ENCODE peak calls at places on chromosomes 6 and 20, in four cellular contexts. B, C, P and A are unnamed samples.

GRCh38 chr6:113246186-113246585 is 611.0 kb upstream of the MARCKS start:
- DNase-seq in B (peak; percentile 7), P (no peak), C (no peak), A (no peak)

GRCh38 chr6:167405778-167406532 is 81.1 kb downstream of the TTLL2 start:
- DNase-seq in B (no peak), C (no peak), P (no peak), A (no peak)

GRCh38 chr6:16413399-16413798 is 175.0 kb downstream of the GMPR start:
- DNase-seq in C (no peak), P (no peak), B (no peak), A (no peak)

GRCh38 chr6:1022719-1023118 is 289.2 kb upstream of the FOXQ1 start:
- DNase-seq in B (no peak), C (no peak), P (no peak), A (no peak)

GRCh38 chr20:32574296-32575226 is 10.6 kb downstream of the NOL4L start:
- DNase-seq in B (peak; percentile 71), P (peak; percentile 59), C (peak; percentile 91), A (peak; percentile 63)

GRCh38 chr6:140079328-140079727 is 704.9 kb upstream of the CITED2 start:
- DNase-seq in P (no peak), C (peak; percentile 90), B (peak; percentile 23), A (no peak)

GRCh38 chr20:47164076-47164634 is 192.3 kb downstream of the ZMYND8 start:
- DNase-seq in P (no peak), B (no peak), C (no peak), A (no peak)

GRCh38 chr6:84508981-84509380 is 255.4 kb downstream of the TBX18 start:
- DNase-seq in C (peak; percentile 74), P (no peak), B (peak; percentile 43), A (no peak)

GRCh38 chr6:156963712-156964700 is 186.8 kb downstream of the ARID1B start:
- DNase-seq in P (no peak), B (peak; percentile 61), C (peak; percentile 74), A (peak; percentile 73)

GRCh38 chr6:105560611-105561066 is 157.8 kb upstream of the PREP start:
- DNase-seq in P (no peak), B (peak; percentile 58), C (peak; percentile 26), A (peak; percentile 84)

GRCh38 chr6:43481075-43481474 is 3.7 kb downstream of the TJAP1 start:
- DNase-seq in P (no peak), B (no peak), C (no peak), A (peak; percentile 94)

GRCh38 chr20:62900692-62901584 is 25.4 kb downstream of the DIDO1 start:
- DNase-seq in B (no peak), P (peak; percentile 73), C (no peak), A (peak; percentile 90)

GRCh38 chr6:2554651-2555050 is 196.1 kb downstream of the MYLK4 start:
- DNase-seq in C (no peak), P (no peak), B (no peak), A (peak; percentile 84)

GRCh38 chr20:25281541-25281991 is 33.7 kb downstream of the PYGB start:
- DNase-seq in C (no peak), B (no peak), P (no peak), A (no peak)

GRCh38 chr6:167409689-167410088 is 84.8 kb downstream of the TTLL2 start:
- DNase-seq in P (no peak), B (no peak), C (no peak), A (no peak)

GRCh38 chr20:50645253-50646068 is 45.9 kb downstream of the RIPOR3 start:
- DNase-seq in B (peak; percentile 99), P (peak; percentile 95), C (peak; percentile 95), A (peak; percentile 88)

GRCh38 chr6:161903584-161904232 is 629.8 kb upstream of the AGPAT4 start:
- DNase-seq in P (no peak), B (no peak), C (no peak), A (no peak)

GRCh38 chr6:13517116-13517515 is 29.7 kb upstream of the GFOD1 start:
- DNase-seq in P (no peak), C (no peak), B (peak; percentile 20), A (peak; percentile 36)

GRCh38 chr6:82015043-82015442 is 232.5 kb downstream of the IBTK start:
- DNase-seq in B (no peak), C (peak; percentile 51), P (no peak), A (peak; percentile 46)

GRCh38 chr20:49293122-49293521 is 15.3 kb upstream of the ZNFX1 start:
- DNase-seq in C (no peak), B (no peak), P (no peak), A (no peak)

GRCh38 chr6:17584241-17584803 is 15.8 kb upstream of the FAM8A1 start:
- DNase-seq in C (peak; percentile 76), P (peak; percentile 80), B (peak; percentile 83), A (peak; percentile 75)

GRCh38 chr20:36574278-36575065 is 1.1 kb downstream of the TGIF2 start:
- DNase-seq in P (peak; percentile 76), B (peak; percentile 28), C (peak; percentile 50), A (peak; percentile 51)

GRCh38 chr20:57215426-57215825 is 51.0 kb downstream of the BMP7 start:
- DNase-seq in C (no peak), P (no peak), B (no peak), A (no peak)

GRCh38 chr6:163327936-163328335 is 86.6 kb upstream of the QKI start:
- DNase-seq in C (no peak), B (peak; percentile 23), P (no peak), A (no peak)

GRCh38 chr6:138815797-138816528 is 20.1 kb downstream of the ECT2L start:
- DNase-seq in B (peak; percentile 75), P (peak; percentile 76), C (peak; percentile 71), A (peak; percentile 75)

GRCh38 chr6:167528239-167528638 is 203.4 kb downstream of the TTLL2 start:
- DNase-seq in C (no peak), B (no peak), P (no peak), A (no peak)

GRCh38 chr6:24228681-24229255 is 102.8 kb downstream of the NRSN1 start:
- DNase-seq in C (peak; percentile 56), B (peak; percentile 60), P (no peak), A (no peak)

GRCh38 chr6:117906905-117907599 is at the start of gene SLC35F1:
- DNase-seq in P (peak; percentile 88), B (peak; percentile 21), C (peak; percentile 22), A (peak; percentile 47)

GRCh38 chr20:52179331-52180166 is 12.0 kb downstream of the ZFP64 start:
- DNase-seq in C (no peak), B (peak; percentile 30), P (no peak), A (no peak)

GRCh38 chr6:31621991-31622390 is 1.5 kb downstream of the PRRC2A start:
- DNase-seq in C (no peak), B (peak; percentile 31), P (no peak), A (peak; percentile 25)

GRCh38 chr6:110528051-110528929 is 51.9 kb upstream of the SLC22A16 start:
- DNase-seq in B (peak; percentile 90), C (peak; percentile 61), P (peak; percentile 70), A (peak; percentile 89)

GRCh38 chr6:81656231-81656630 is 96.2 kb downstream of the TENT5A start:
- DNase-seq in B (no peak), P (no peak), C (no peak), A (no peak)

GRCh38 chr6:148514091-148514850 is 171.6 kb downstream of the SASH1 start:
- DNase-seq in P (no peak), B (peak; percentile 49), C (no peak), A (no peak)
- H3K4me3 ChIP-seq in P (no peak overlapping the region), B (peak overlapping the region; percentile 54), C (no peak overlapping the region), A (no peak overlapping the region)

GRCh38 chr6:159833556-159833955 is 33.5 kb downstream of the PNLDC1 start:
- DNase-seq in B (peak; percentile 66), P (no peak), C (peak; percentile 39), A (no peak)
- TF ChIP-seq CTCF in B (peak; percentile 49), P (no peak), C (no peak), A (no peak)

DNA sequence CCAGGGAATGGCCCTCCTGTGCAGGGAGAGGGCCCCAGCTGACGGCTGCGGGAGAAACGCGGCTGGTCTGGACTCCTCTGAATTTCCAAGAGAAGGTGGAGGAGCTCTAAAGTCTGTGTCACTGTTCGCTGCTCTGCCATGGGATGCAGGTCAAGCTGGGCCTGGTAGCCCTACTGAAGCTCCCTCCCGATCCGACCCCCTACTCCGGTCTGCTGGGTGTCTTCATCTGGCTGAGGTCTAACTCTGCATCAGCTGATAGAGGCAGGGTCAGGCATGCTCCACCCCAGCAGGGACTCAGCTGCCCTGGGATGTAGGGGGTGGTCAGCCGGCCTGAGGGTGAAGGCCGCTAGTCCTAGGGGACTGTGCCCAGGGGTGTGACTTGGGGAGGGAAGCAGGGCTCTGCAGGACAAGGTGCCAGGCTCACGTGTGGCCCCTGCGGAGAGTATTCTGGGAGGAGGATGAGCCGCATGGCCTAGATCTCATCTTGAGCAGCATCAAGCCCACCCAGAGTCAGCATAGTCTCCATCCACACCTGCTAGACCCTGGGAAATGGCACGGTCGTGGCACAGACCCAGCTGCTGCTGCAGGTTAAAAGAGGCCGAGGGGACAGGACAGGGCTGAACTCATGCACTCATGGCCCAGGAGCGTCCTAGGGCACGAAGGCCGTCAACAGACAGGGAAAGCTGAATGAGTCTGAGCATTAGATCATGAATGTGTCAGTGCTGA is 1.4 kb downstream of the CST3 start:
- DNase-seq in B (no peak), C (no peak), P (no peak), A (no peak)
- H3K4me3 ChIP-seq in B (peak overlapping the region; percentile 75), C (peak overlapping the region; percentile 76), P (peak overlapping the region; percentile 84), A (peak overlapping the region; percentile 77)

GRCh38 chr6:26258199-26258977 is 106.6 kb upstream of the BTN3A2 start:
- DNase-seq in P (peak; percentile 57), B (no peak), C (no peak), A (peak; percentile 16)
- TF ChIP-seq CTCF in P (peak; percentile 44), B (peak; percentile 18), C (peak; percentile 42), A (peak; percentile 33)

GRCh38 chr20:53492212-53492611 is 101.4 kb downstream of the ZNF217 start:
- DNase-seq in B (peak; percentile 20), P (no peak), C (no peak), A (peak; percentile 17)
- H3K4me3 ChIP-seq in B (no peak overlapping the region), P (no peak overlapping the region), C (no peak overlapping the region), A (no peak overlapping the region)